ENCODE peak calls at places on chromosomes 12 and 14, in eight cellular contexts. B, F, P, L, K, X, S and W are unnamed samples.
A peak's percentile ranks its signal among the peaks of the same experiment; 100 is the strongest.

GRCh38 chr12:120978296-120979219 is at the start of gene HNF1A:
- DNase-seq in B (no peak), F (no peak), P (no peak), L (no peak), K (peak; percentile 81), X (no peak), S (no peak), W (no peak)

GRCh38 chr14:28769358-28769757 is 2.8 kb downstream of the FOXG1 start:
- DNase-seq in B (no peak), F (no peak), P (no peak), L (no peak), K (no peak), X (no peak), S (no peak), W (no peak)

GRCh38 chr12:109736552-109737108 is 23.0 kb downstream of the FAM222A start:
- DNase-seq in B (no peak), F (peak; percentile 65), P (no peak), L (peak; percentile 59), K (peak; percentile 87), X (peak; percentile 53), S (peak; percentile 29), W (peak; percentile 26)

GRCh38 chr14:20986811-20987210 is 3.0 kb upstream of the METTL17 start:
- DNase-seq in B (no peak), F (peak; percentile 92), P (peak; percentile 22), L (no peak), K (peak; percentile 72), X (no peak), S (peak; percentile 97), W (no peak)

GRCh38 chr12:7731499-7731898 is 15.7 kb downstream of the CLEC4C start:
- DNase-seq in B (no peak), F (no peak), P (no peak), L (no peak), K (no peak), X (no peak), S (no peak), W (no peak)

GRCh38 chr12:54404061-54405004 is 14.7 kb downstream of the ITGA5 start:
- DNase-seq in B (no peak), F (no peak), P (no peak), L (peak; percentile 53), K (peak; percentile 77), X (peak; percentile 64), S (no peak), W (peak; percentile 75)

GRCh38 chr14:80564051-80564450 is 352.7 kb upstream of the DIO2 start:
- DNase-seq in B (no peak), F (no peak), P (no peak), L (no peak), K (no peak), X (no peak), S (no peak), W (no peak)

GRCh38 chr14:91315844-91316267 is 71.4 kb upstream of the GPR68 start:
- DNase-seq in B (peak; percentile 74), F (no peak), P (no peak), L (no peak), K (no peak), X (no peak), S (no peak), W (no peak)

GRCh38 chr12:40566246-40566645 is 126.0 kb upstream of the CNTN1 start:
- DNase-seq in B (no peak), F (no peak), P (no peak), L (no peak), K (no peak), X (no peak), S (no peak), W (no peak)

GRCh38 chr12:49019435-49020317 is 1.1 kb upstream of the PRKAG1 start:
- DNase-seq in B (no peak), F (peak; percentile 40), P (no peak), L (peak; percentile 55), K (peak; percentile 47), X (no peak), S (no peak), W (peak; percentile 61)

GRCh38 chr14:100692859-100693558 is 33.7 kb upstream of the DLK1 start:
- DNase-seq in B (no peak), F (peak; percentile 84), P (no peak), L (no peak), K (peak; percentile 62), X (no peak), S (peak; percentile 94), W (no peak)

GRCh38 chr14:53979141-53979673 is 22.6 kb upstream of the BMP4 start:
- DNase-seq in B (no peak), F (no peak), P (no peak), L (no peak), K (no peak), X (no peak), S (peak; percentile 84), W (no peak)

GRCh38 chr14:51157012-51157411 is 62.1 kb upstream of the TRIM9 start:
- DNase-seq in B (no peak), F (no peak), P (no peak), L (no peak), K (peak; percentile 14), X (no peak), S (no peak), W (no peak)

GRCh38 chr12:29146201-29146600 is 2.9 kb upstream of the FAR2 start:
- DNase-seq in B (no peak), F (no peak), P (no peak), L (no peak), K (no peak), X (no peak), S (no peak), W (no peak)

GRCh38 chr14:58283730-58284129 is 14.6 kb upstream of the ARID4A start:
- DNase-seq in B (no peak), F (no peak), P (no peak), L (no peak), K (no peak), X (no peak), S (no peak), W (no peak)

GRCh38 chr12:32466986-32467711 is 67.8 kb downstream of the FGD4 start:
- DNase-seq in B (no peak), F (no peak), P (no peak), L (no peak), K (no peak), X (no peak), S (no peak), W (no peak)

GRCh38 chr14:92959761-92960680 is 37.1 kb downstream of the CHGA start:
- DNase-seq in B (no peak), F (no peak), P (no peak), L (peak; percentile 47), K (no peak), X (no peak), S (no peak), W (peak; percentile 52)

GRCh38 chr14:96246535-96246839 is 9.5 kb upstream of the BDKRB1 start:
- DNase-seq in B (no peak), F (peak; percentile 96), P (no peak), L (no peak), K (peak; percentile 86), X (no peak), S (peak; percentile 96), W (no peak)

GRCh38 chr12:4423528-4424195 is 22.0 kb downstream of the FGF6 start:
- DNase-seq in B (no peak), F (no peak), P (no peak), L (no peak), K (no peak), X (no peak), S (no peak), W (no peak)
- TF ChIP-seq CTCF in B (no peak), F (no peak), P (no peak), L (no peak), K (no peak), X (no peak), S (no peak), W (no peak)

DNA sequence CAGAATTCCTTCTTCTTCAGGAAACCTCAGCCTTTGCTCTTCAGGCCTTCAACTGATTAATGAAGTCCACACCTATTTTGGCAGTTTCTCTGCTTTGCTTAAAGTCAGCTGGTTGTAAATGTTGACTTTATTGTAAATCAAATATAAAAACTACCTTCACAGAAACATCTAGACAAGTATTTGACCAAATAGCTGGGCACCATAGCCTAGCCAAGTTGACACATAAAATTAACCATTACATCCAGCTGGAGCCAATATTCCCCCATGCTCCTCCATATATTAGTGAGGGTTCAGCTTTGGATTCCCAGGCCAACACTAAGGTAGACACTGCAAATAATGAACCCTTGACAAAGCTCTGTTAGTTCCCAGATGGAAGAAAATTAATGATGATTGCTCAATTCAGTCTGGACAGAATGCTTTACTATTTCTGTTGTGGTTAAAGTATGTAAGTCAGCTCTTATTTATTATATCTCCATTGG is 125.5 kb downstream of the ZFP36L1 start:
- DNase-seq in B (no peak), F (no peak), P (no peak), L (no peak), K (no peak), X (no peak), S (peak; percentile 94), W (no peak)
- H3K27ac ChIP-seq in B (no peak overlapping the region), F (no peak overlapping the region), P (no peak overlapping the region), L (no peak overlapping the region), K (peak overlapping the region; percentile 83), X (no peak overlapping the region), S (no peak overlapping the region), W (no peak overlapping the region)

GRCh38 chr14:60265163-60265562 is 16.1 kb downstream of the PPM1A start:
- DNase-seq in B (no peak), F (no peak), P (no peak), L (no peak), K (no peak), X (no peak), S (no peak), W (no peak)

GRCh38 chr14:60272177-60272576 is 23.2 kb downstream of the PPM1A start:
- DNase-seq in B (no peak), F (no peak), P (no peak), L (no peak), K (no peak), X (no peak), S (no peak), W (no peak)

GRCh38 chr14:60266021-60266937 is 17.3 kb downstream of the PPM1A start:
- DNase-seq in B (no peak), F (peak; percentile 30), P (no peak), L (no peak), K (no peak), X (no peak), S (no peak), W (peak; percentile 36)
- TF ChIP-seq CTCF in B (peak; percentile 75), F (peak; percentile 72), P (no peak), L (peak; percentile 16), K (no peak), X (no peak), S (peak; percentile 14), W (peak; percentile 59)

DNA sequence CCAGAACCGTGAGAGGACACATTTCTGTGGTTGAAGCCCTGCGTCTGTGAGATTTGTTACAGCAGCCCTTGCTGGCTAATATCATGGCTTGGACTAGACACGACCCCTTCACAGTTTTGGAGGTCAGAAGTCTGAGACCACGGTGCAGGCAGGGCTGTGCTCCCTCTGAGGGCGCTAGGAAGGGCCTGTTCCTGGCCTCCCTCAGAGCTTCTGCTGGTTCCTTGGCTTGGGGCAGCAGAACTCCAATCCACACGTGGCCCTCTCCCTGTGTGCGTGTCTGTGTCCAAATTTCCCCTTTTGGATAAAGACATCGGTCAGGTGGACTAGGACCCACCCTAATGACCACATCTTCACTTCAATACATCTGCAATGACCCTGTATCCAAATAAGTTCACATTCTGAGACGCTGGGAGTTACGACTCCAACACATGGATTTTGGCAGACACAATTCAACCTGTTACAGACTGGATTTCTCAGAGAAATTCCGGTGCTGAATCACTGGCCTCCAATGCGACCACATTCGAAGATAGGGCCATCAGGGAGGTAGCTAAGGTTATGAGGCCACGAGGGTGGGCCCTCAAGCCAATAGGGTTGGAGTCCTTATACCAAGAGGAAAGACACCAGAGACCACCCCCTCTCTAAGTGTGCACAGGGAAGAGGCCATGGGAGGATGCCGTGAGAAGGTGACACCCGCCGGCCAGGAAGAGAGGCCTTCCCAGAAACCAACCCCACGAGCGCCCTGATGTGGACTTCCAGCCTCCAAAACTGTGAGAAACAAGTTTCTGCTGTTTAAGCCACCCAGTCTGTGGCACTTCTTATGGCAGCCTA is 43.6 kb upstream of the PPP2R5C start:
- DNase-seq in B (no peak), F (no peak), P (no peak), L (no peak), K (no peak), X (no peak), S (no peak), W (no peak)
- H3K27ac ChIP-seq in B (no peak overlapping the region), F (no peak overlapping the region), P (no peak overlapping the region), L (no peak overlapping the region), K (no peak overlapping the region), X (no peak overlapping the region), S (no peak overlapping the region), W (no peak overlapping the region)